ENCODE peak calls at places on chromosomes 3 and 15, in ten cellular contexts. J is substantia nigra, Q is NCI-H774, V is ACHN, R is NCI-H2107, U is pons, L is A172, F is NCI-H2081 treated with DMSO at 0.1 percent for 48 hours, X is RPMI7951, O is GM03348. B is an unnamed sample.

GRCh38 chr15:101368868-101369642 is 74.0 kb upstream of the SNRPA1 start:
- DNase-seq in J (no peak), Q (no peak), V (no peak), R (no peak), U (no peak), L (no peak), F (no peak), X (no peak), O (no peak), B (no peak)

GRCh38 chr3:101829066-101829830 is 20.1 kb upstream of the NFKBIZ start:
- DNase-seq in J (peak; percentile 62), Q (no peak), V (peak; percentile 56), R (no peak), U (peak; percentile 66), L (peak; percentile 77), F (no peak), X (peak; percentile 63), O (peak; percentile 37), B (no peak)

GRCh38 chr3:106206613-106207012 is 337.8 kb upstream of the CBLB start:
- DNase-seq in J (no peak), Q (no peak), V (no peak), R (no peak), U (no peak), L (no peak), F (no peak), X (no peak), O (no peak), B (no peak)

GRCh38 chr3:187318819-187319616 is 27.5 kb upstream of the MASP1 start:
- DNase-seq in J (peak; percentile 22), Q (peak; percentile 64), V (peak; percentile 47), R (peak; percentile 47), U (peak; percentile 63), L (peak; percentile 54), F (no peak), X (peak; percentile 57), O (peak; percentile 77), B (peak; percentile 43)

GRCh38 chr15:22262613-22263020 is 182.3 kb downstream of the OR4M2 start:
- DNase-seq in J (no peak), Q (no peak), V (no peak), R (no peak), U (no peak), L (no peak), F (no peak), X (peak; percentile 67), O (no peak), B (no peak)

GRCh38 chr15:74392402-74392876 is 25.0 kb upstream of the CYP11A1 start:
- DNase-seq in J (peak; percentile 70), Q (no peak), V (no peak), R (no peak), U (peak; percentile 80), L (no peak), F (no peak), X (no peak), O (peak; percentile 89), B (no peak)

GRCh38 chr15:23854535-23855252 is 167.6 kb upstream of the NDN start:
- DNase-seq in J (no peak), Q (no peak), V (no peak), R (no peak), U (no peak), L (no peak), F (no peak), X (no peak), O (no peak), B (no peak)

GRCh38 chr3:111904376-111905241 is 45.5 kb downstream of the PHLDB2 start:
- DNase-seq in J (no peak), Q (no peak), V (peak; percentile 90), R (peak; percentile 47), U (no peak), L (peak; percentile 97), F (no peak), X (peak; percentile 73), O (peak; percentile 78), B (no peak)

GRCh38 chr3:71310595-71311319 is 272.8 kb downstream of the FOXP1 start:
- DNase-seq in J (peak; percentile 38), Q (no peak), V (no peak), R (no peak), U (peak; percentile 66), L (no peak), F (no peak), X (peak; percentile 82), O (peak; percentile 83), B (no peak)

GRCh38 chr15:85532689-85533088 is 152.3 kb downstream of the AKAP13 start:
- DNase-seq in J (no peak), Q (no peak), V (no peak), R (no peak), U (no peak), L (no peak), F (no peak), X (no peak), O (no peak), B (no peak)

GRCh38 chr3:185401319-185401955 is 38.5 kb downstream of the MAP3K13 start:
- DNase-seq in J (no peak), Q (no peak), V (no peak), R (no peak), U (no peak), L (no peak), F (peak; percentile 100), X (peak; percentile 3), O (no peak), B (no peak)

GRCh38 chr3:55558316-55558715 is 71.2 kb upstream of the WNT5A start:
- DNase-seq in J (no peak), Q (no peak), V (no peak), R (no peak), U (no peak), L (no peak), F (no peak), X (peak; percentile 47), O (peak; percentile 76), B (no peak)

GRCh38 chr3:77420316-77420715 is 380.4 kb downstream of the ROBO2 start:
- DNase-seq in J (no peak), Q (no peak), V (no peak), R (no peak), U (no peak), L (no peak), F (no peak), X (no peak), O (no peak), B (no peak)

GRCh38 chr15:33968224-33968623 is at the start of gene CHRM5:
- DNase-seq in J (no peak), Q (no peak), V (no peak), R (no peak), U (no peak), L (no peak), F (peak; percentile 20), X (no peak), O (no peak), B (no peak)

GRCh38 chr3:23594066-23594465 is 211.7 kb upstream of the UBE2E1 start:
- DNase-seq in J (no peak), Q (no peak), V (no peak), R (no peak), U (no peak), L (no peak), F (no peak), X (no peak), O (no peak), B (no peak)

GRCh38 chr3:129046732-129047552 is 13.6 kb upstream of the GP9 start:
- DNase-seq in J (no peak), Q (no peak), V (no peak), R (no peak), U (no peak), L (no peak), F (no peak), X (no peak), O (no peak), B (no peak)

GRCh38 chr15:95174281-95174680 is 942.9 kb downstream of the MCTP2 start:
- DNase-seq in J (no peak), Q (no peak), V (no peak), R (no peak), U (no peak), L (no peak), F (no peak), X (no peak), O (no peak), B (no peak)

GRCh38 chr3:25483456-25483855 is 55.4 kb downstream of the RARB start:
- DNase-seq in J (no peak), Q (no peak), V (peak; percentile 10), R (no peak), U (no peak), L (no peak), F (no peak), X (no peak), O (no peak), B (no peak)

GRCh38 chr3:68705695-68706429 is 226.5 kb downstream of the TAFA4 start:
- DNase-seq in J (no peak), Q (no peak), V (no peak), R (no peak), U (no peak), L (no peak), F (no peak), X (no peak), O (no peak), B (no peak)

GRCh38 chr3:159913712-159914414 is 74.8 kb upstream of the IL12A start:
- DNase-seq in J (no peak), Q (no peak), V (no peak), R (no peak), U (no peak), L (no peak), F (no peak), X (no peak), O (no peak), B (no peak)

GRCh38 chr15:39700301-39700700 is 82.3 kb downstream of the FSIP1 start:
- DNase-seq in J (no peak), Q (no peak), V (no peak), R (no peak), U (no peak), L (no peak), F (no peak), X (no peak), O (no peak), B (no peak)

GRCh38 chr3:134771962-134772361 is 23.1 kb upstream of the EPHB1 start:
- DNase-seq in J (no peak), Q (no peak), V (no peak), R (no peak), U (no peak), L (no peak), F (no peak), X (no peak), O (no peak), B (no peak)

GRCh38 chr15:70353606-70354259 is 256.0 kb upstream of the TLE3 start:
- DNase-seq in J (no peak), Q (no peak), V (no peak), R (no peak), U (no peak), L (no peak), F (no peak), X (no peak), O (peak; percentile 2), B (no peak)

GRCh38 chr3:179956416-179956830 is 80.3 kb downstream of the PEX5L start:
- DNase-seq in J (no peak), Q (no peak), V (no peak), R (no peak), U (no peak), L (no peak), F (no peak), X (peak; percentile 6), O (no peak), B (no peak)

GRCh38 chr3:169147246-169148008 is 516.1 kb downstream of the MECOM start:
- DNase-seq in J (no peak), Q (peak; percentile 34), V (peak; percentile 77), R (peak; percentile 88), U (no peak), L (peak; percentile 49), F (no peak), X (peak; percentile 85), O (peak; percentile 85), B (no peak)

GRCh38 chr3:52029053-52029452 is 27.3 kb downstream of the DUSP7 start:
- DNase-seq in J (no peak), Q (no peak), V (no peak), R (no peak), U (no peak), L (no peak), F (no peak), X (peak; percentile 35), O (no peak), B (no peak)

GRCh38 chr3:134054231-134054630 is 24.5 kb upstream of the SLCO2A1 start:
- DNase-seq in J (no peak), Q (no peak), V (no peak), R (no peak), U (no peak), L (no peak), F (no peak), X (no peak), O (no peak), B (no peak)

GRCh38 chr15:87477759-87478687 is 778.5 kb downstream of the NTRK3 start:
- DNase-seq in J (peak; percentile 32), Q (peak; percentile 72), V (peak; percentile 91), R (no peak), U (peak; percentile 41), L (peak; percentile 76), F (no peak), X (peak; percentile 92), O (peak; percentile 48), B (peak; percentile 54)

B was measured in head of caudate nucleus.